ENCODE peak calls at places on chromosomes 2 and 18, in six cellular contexts. One of them, this sample, is unnamed.

GRCh38 chr18:35478520-35479435 is 19.0 kb downstream of the INO80C start:
- DNase-seq in HCT116: peak; percentile 95
- DNase-seq in breast epithelium: no peak
- DNase-seq in endothelial cell of umbilical vein: peak; percentile 81
- DNase-seq in IMR-90: peak; percentile 86
- DNase-seq in A549: peak; percentile 82
- DNase-seq in this sample: no peak

GRCh38 chr2:120291464-120292311 is 39.0 kb downstream of the RALB start:
- DNase-seq in HCT116: peak; percentile 10
- DNase-seq in A549: no peak
- DNase-seq in IMR-90: peak; percentile 49
- DNase-seq in breast epithelium: peak; percentile 74
- DNase-seq in endothelial cell of umbilical vein: no peak
- DNase-seq in this sample: no peak

GRCh38 chr2:27214936-27215335 is 2.2 kb upstream of the CAD start:
- DNase-seq in HCT116: no peak
- DNase-seq in A549: no peak
- DNase-seq in breast epithelium: no peak
- DNase-seq in endothelial cell of umbilical vein: no peak
- DNase-seq in IMR-90: no peak
- DNase-seq in this sample: no peak

GRCh38 chr2:150462772-150463171 is 24.7 kb downstream of the RND3 start:
- DNase-seq in HCT116: no peak
- DNase-seq in A549: no peak
- DNase-seq in breast epithelium: no peak
- DNase-seq in IMR-90: no peak
- DNase-seq in endothelial cell of umbilical vein: no peak
- DNase-seq in this sample: no peak

GRCh38 chr2:189613650-189614420 is 33.2 kb upstream of the SLC40A1 start:
- DNase-seq in breast epithelium: no peak
- DNase-seq in A549: no peak
- DNase-seq in endothelial cell of umbilical vein: peak; percentile 82
- DNase-seq in IMR-90: peak; percentile 75
- DNase-seq in HCT116: no peak
- DNase-seq in this sample: no peak

GRCh38 chr2:62038980-62039771 is 133.7 kb downstream of the COMMD1 start:
- DNase-seq in A549: no peak
- DNase-seq in HCT116: no peak
- DNase-seq in endothelial cell of umbilical vein: no peak
- DNase-seq in breast epithelium: no peak
- DNase-seq in IMR-90: peak; percentile 55
- DNase-seq in this sample: no peak

GRCh38 chr18:76340410-76340809 is 154.6 kb downstream of the ZNF516 start:
- DNase-seq in HCT116: no peak
- DNase-seq in IMR-90: no peak
- DNase-seq in A549: no peak
- DNase-seq in breast epithelium: no peak
- DNase-seq in endothelial cell of umbilical vein: no peak
- DNase-seq in this sample: no peak

GRCh38 chr2:148684507-148684906 is 40.0 kb downstream of the EPC2 start:
- DNase-seq in breast epithelium: no peak
- DNase-seq in A549: no peak
- DNase-seq in endothelial cell of umbilical vein: no peak
- DNase-seq in IMR-90: no peak
- DNase-seq in HCT116: no peak
- DNase-seq in this sample: no peak

GRCh38 chr2:126787278-126787677 is 111.4 kb upstream of the TEX51 start:
- DNase-seq in A549: no peak
- DNase-seq in breast epithelium: no peak
- DNase-seq in endothelial cell of umbilical vein: no peak
- DNase-seq in IMR-90: no peak
- DNase-seq in HCT116: no peak
- DNase-seq in this sample: no peak

GRCh38 chr2:24930768-24931167 is 10.7 kb upstream of the ADCY3 start:
- DNase-seq in A549: no peak
- DNase-seq in breast epithelium: no peak
- DNase-seq in HCT116: no peak
- DNase-seq in IMR-90: peak; percentile 46
- DNase-seq in endothelial cell of umbilical vein: no peak
- DNase-seq in this sample: no peak

GRCh38 chr2:221097568-221097915 is 474.6 kb downstream of the EPHA4 start:
- DNase-seq in IMR-90: peak; percentile 92
- DNase-seq in breast epithelium: no peak
- DNase-seq in HCT116: no peak
- DNase-seq in A549: no peak
- DNase-seq in endothelial cell of umbilical vein: peak; percentile 36
- DNase-seq in this sample: no peak

GRCh38 chr2:66462196-66462825 is 27.4 kb downstream of the MEIS1 start:
- DNase-seq in HCT116: no peak
- DNase-seq in A549: no peak
- DNase-seq in IMR-90: no peak
- DNase-seq in endothelial cell of umbilical vein: no peak
- DNase-seq in breast epithelium: no peak
- DNase-seq in this sample: no peak

DNA sequence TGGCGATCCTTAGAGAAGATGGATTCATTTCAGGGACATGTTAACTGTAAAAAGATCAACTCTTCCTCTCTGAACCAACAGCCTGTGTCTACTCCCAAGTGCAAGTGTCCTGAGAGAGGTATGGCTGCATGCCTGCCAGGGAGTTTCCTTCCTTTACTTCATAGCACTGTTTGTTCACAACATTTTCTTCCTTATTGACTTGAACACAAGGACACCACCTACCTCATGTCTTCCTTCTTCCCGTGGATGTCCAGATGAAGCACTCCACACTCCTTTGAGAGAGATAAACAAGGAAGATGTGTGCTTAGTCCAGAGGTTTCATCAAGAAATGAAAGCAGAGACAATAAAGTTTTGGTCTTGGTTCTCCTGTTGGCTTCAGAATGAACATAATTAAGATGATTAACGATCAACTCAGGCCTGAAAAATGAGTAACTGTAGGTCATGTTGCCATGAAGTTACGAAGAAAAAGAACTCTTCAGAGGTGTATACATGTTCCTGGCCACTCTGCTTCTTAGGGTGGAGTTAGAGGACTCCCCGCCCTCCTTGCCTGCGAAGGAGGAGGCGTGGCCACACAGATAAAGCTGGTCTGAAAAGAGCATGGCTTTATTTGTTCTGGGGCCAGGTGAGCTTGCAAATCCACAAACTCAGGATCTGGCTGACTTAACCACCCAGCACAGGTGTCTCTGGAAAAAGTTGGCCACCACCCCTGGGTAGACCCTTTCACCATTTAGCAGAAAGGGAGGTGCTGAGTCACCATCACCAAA is 155.0 kb upstream of the KCTD1 start:
- DNase-seq in IMR-90: no peak
- DNase-seq in endothelial cell of umbilical vein: no peak
- DNase-seq in HCT116: no peak
- DNase-seq in A549: no peak
- DNase-seq in breast epithelium: no peak
- DNase-seq in this sample: no peak
- TF ChIP-seq POLR2A in IMR-90: no peak
- TF ChIP-seq POLR2A in endothelial cell of umbilical vein: no peak
- TF ChIP-seq POLR2A in HCT116: no peak
- TF ChIP-seq POLR2A in A549: no peak
- TF ChIP-seq POLR2A in breast epithelium: no peak
- TF ChIP-seq POLR2A in this sample: no peak

GRCh38 chr18:3995476-3996102 is 459.5 kb downstream of the DLGAP1 start:
- DNase-seq in breast epithelium: peak; percentile 22
- DNase-seq in HCT116: peak; percentile 73
- DNase-seq in IMR-90: peak; percentile 82
- DNase-seq in A549: no peak
- DNase-seq in endothelial cell of umbilical vein: peak; percentile 78
- DNase-seq in this sample: peak; percentile 25
- H3K4me3 ChIP-seq in breast epithelium: no peak overlapping the region
- H3K4me3 ChIP-seq in HCT116: no peak overlapping the region
- H3K4me3 ChIP-seq in IMR-90: no peak overlapping the region
- H3K4me3 ChIP-seq in A549: no peak overlapping the region
- H3K4me3 ChIP-seq in endothelial cell of umbilical vein: no peak overlapping the region
- H3K4me3 ChIP-seq in this sample: no peak overlapping the region

DNA sequence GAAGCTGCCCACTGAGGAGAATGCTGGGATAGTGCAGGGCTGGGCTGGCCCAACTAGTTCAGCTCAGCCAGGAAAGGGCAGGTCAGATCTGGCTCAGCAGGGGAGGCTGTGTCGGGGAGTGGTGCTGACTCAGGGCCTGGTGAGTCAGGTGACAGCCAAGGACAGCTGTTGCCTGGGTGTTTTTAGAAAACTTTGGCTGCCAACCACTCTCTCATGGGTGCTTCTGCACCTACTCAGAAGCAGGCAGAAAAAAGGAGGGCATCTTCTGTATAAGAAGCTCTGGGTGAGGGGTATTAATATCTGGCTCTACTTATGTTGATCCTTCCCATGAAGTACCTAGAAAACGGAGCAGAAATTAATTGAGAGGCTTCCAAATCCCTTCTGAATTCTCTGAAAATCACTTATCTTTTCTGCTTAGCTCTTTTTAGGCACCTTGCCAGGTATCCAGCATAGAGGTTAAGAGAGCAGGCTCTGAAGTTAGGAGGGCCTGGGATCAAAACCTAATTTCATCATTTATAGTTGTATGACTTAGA is 15.6 kb upstream of the RAB10 start:
- DNase-seq in A549: peak; percentile 95
- DNase-seq in endothelial cell of umbilical vein: peak; percentile 52
- DNase-seq in breast epithelium: peak; percentile 75
- DNase-seq in IMR-90: peak; percentile 88
- DNase-seq in HCT116: peak; percentile 74
- DNase-seq in this sample: no peak
- TF ChIP-seq POLR2A in A549: no peak
- TF ChIP-seq POLR2A in endothelial cell of umbilical vein: no peak
- TF ChIP-seq POLR2A in breast epithelium: no peak
- TF ChIP-seq POLR2A in IMR-90: no peak
- TF ChIP-seq POLR2A in HCT116: no peak
- TF ChIP-seq POLR2A in this sample: no peak

GRCh38 chr2:10331033-10331701 is 28.5 kb downstream of the HPCAL1 start:
- DNase-seq in breast epithelium: peak; percentile 21
- DNase-seq in HCT116: peak; percentile 39
- DNase-seq in IMR-90: no peak
- DNase-seq in A549: peak; percentile 36
- DNase-seq in endothelial cell of umbilical vein: peak; percentile 49
- DNase-seq in this sample: peak; percentile 92
- H3K4me3 ChIP-seq in breast epithelium: peak overlapping the region; percentile 43
- H3K4me3 ChIP-seq in HCT116: peak overlapping the region; percentile 23
- H3K4me3 ChIP-seq in IMR-90: no peak overlapping the region
- H3K4me3 ChIP-seq in A549: peak overlapping the region; percentile 25
- H3K4me3 ChIP-seq in endothelial cell of umbilical vein: no peak overlapping the region
- H3K4me3 ChIP-seq in this sample: peak overlapping the region; percentile 38

DNA sequence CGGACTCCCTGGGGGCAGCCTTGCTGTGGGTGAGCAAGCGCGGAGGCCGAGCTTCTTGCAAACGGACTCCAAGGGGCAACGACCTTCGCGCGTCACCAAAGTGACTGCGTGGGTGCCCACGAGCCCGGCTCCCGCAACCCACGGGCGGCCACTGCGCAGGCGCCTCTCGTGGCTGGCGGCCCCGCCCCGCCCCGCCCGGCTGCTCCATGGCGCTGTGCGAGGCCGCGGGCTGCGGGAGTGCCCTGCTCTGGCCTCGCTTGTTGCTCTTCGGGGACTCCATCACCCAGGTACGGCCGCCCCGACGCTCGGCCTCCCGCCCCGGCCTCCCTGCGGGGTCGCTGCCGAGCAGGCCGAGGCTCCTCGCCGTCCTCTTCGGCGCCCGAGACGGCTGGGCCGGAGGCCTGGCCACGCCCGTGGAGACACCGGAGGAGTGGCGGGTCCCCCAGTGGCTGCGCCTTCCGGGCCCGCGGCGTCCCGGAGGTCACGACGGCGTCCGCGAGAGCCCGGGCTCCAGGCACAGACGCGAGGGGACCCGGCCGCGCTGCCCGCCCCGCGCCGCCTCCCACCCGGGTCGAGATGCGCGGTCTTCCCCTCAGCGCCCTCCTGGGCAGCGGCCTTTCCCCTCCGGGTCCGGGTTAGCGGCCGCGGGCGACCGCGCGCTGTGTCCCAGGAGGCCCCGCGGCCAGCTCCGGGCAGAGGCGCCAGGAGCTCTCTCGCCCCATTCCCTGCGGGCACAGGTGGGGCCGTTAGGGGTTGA is at the start of gene IAH1:
- DNase-seq in HCT116: no peak
- DNase-seq in endothelial cell of umbilical vein: peak; percentile 60
- DNase-seq in IMR-90: no peak
- DNase-seq in A549: peak; percentile 75
- DNase-seq in breast epithelium: peak; percentile 31
- DNase-seq in this sample: peak; percentile 84
- TF ChIP-seq POLR2A in HCT116: peak; percentile 38
- TF ChIP-seq POLR2A in endothelial cell of umbilical vein: peak; percentile 66
- TF ChIP-seq POLR2A in IMR-90: peak; percentile 15
- TF ChIP-seq POLR2A in A549: peak; percentile 83
- TF ChIP-seq POLR2A in breast epithelium: no peak
- TF ChIP-seq POLR2A in this sample: peak; percentile 60

DNA sequence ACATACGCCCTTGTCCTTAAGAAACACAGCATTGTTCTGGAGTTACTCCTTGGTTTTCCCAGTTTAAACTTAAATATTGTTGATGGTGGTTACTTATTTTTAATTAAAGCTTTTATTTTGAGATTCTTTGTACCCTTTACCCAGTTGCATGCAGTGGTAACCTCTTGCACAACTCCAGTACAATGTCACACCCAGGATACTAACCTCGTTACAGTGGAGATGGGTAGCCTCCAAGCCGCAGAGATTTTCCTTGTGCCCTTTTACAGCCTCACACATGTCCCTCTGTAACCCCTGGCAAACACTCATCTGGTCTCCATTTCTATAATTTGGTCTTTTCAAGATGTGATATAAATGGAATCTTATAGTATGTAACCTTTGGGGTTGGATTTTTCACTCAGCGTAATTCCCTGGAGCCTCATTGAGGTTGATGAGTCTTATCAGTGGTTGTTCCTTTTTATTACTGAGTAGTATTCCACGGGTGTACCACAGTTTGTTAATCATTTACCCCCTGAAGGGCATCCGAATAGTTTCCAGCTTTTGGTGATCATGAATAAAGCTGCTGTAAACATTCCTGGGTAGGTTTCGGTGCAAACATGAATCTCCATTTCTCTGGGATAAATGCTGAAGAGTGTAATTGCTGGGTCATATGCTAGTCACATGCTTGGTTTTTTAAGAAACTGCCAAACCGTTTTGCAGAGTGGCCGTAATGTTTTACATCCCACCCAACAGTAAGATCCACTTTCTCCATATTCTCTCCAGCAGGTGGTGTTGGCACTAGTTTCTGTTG is 68.5 kb downstream of the DGKD start:
- DNase-seq in A549: no peak
- DNase-seq in endothelial cell of umbilical vein: no peak
- DNase-seq in HCT116: no peak
- DNase-seq in IMR-90: no peak
- DNase-seq in breast epithelium: no peak
- DNase-seq in this sample: no peak
- H3K4me3 ChIP-seq in A549: peak overlapping the region; percentile 5
- H3K4me3 ChIP-seq in endothelial cell of umbilical vein: no peak overlapping the region
- H3K4me3 ChIP-seq in HCT116: no peak overlapping the region
- H3K4me3 ChIP-seq in IMR-90: no peak overlapping the region
- H3K4me3 ChIP-seq in breast epithelium: no peak overlapping the region
- H3K4me3 ChIP-seq in this sample: no peak overlapping the region

This sample was measured in Peyer's patch.